ENCODE peak calls at places on chromosome 19, in eight cellular contexts. J is foreskin fibroblast, O is non-pigmented ciliary epithelial cell, M is WTC11, D is HEK293T, F is right atrium auricular region, H is AG08395, P is heart left ventricle. C is an unnamed sample.

GRCh38 chr19:33403221-33403972 is 29.9 kb downstream of the CEBPG start:
- DNase-seq in J (no peak), O (no peak), M (no peak), D (no peak), F (no peak), H (no peak), P (no peak), C (no peak)

GRCh38 chr19:38989066-38989605 is 13.6 kb upstream of the FBXO17 start:
- DNase-seq in J (no peak), O (no peak), M (peak), D (peak), F (no peak), H (peak), P (no peak), C (no peak)

GRCh38 chr19:12801466-12802266 is at the start of the genes PRDX2 and THSD8:
- DNase-seq in J (peak), O (no peak), M (peak), D (peak), F (no peak), H (peak), P (peak), C (peak)

GRCh38 chr19:39166571-39167391 is 30.0 kb upstream of the NCCRP1 start:
- DNase-seq in J (no peak), O (no peak), M (peak), D (no peak), F (peak), H (no peak), P (peak), C (no peak)

GRCh38 chr19:35555301-35556005 is 8.0 kb downstream of the ATP4A start:
- DNase-seq in J (no peak), O (no peak), M (peak), D (peak), F (no peak), H (peak), P (no peak), C (peak)

GRCh38 chr19:40474737-40475136 is 7.9 kb downstream of the SPTBN4 start:
- DNase-seq in J (no peak), O (no peak), M (no peak), D (no peak), F (no peak), H (no peak), P (no peak), C (no peak)

GRCh38 chr19:2332341-2333026 is 4.0 kb downstream of the SPPL2B start:
- DNase-seq in J (no peak), O (no peak), M (no peak), D (no peak), F (no peak), H (peak), P (no peak), C (no peak)

GRCh38 chr19:49767380-49767779 is 579 bp downstream of the AP2A1 start:
- DNase-seq in J (peak), O (no peak), M (no peak), D (no peak), F (no peak), H (peak), P (no peak), C (peak)

GRCh38 chr19:44677019-44677809 is 5.9 kb downstream of the CEACAM19 start:
- DNase-seq in J (peak), O (no peak), M (no peak), D (peak), F (no peak), H (peak), P (no peak), C (peak)

GRCh38 chr19:17292301-17293074 is 10.7 kb downstream of the ABHD8 start:
- DNase-seq in J (peak), O (no peak), M (peak), D (peak), F (peak), H (peak), P (peak), C (peak)

GRCh38 chr19:16588089-16588823 is 16.0 kb upstream of the SLC35E1 start:
- DNase-seq in J (no peak), O (no peak), M (no peak), D (no peak), F (no peak), H (no peak), P (no peak), C (peak)

GRCh38 chr19:11446652-11447301 is 11.3 kb downstream of the PRKCSH start:
- DNase-seq in J (no peak), O (no peak), M (peak), D (peak), F (no peak), H (peak), P (peak), C (peak)

GRCh38 chr19:13396256-13397080 is 109.8 kb downstream of the CACNA1A start:
- DNase-seq in J (peak), O (no peak), M (peak), D (peak), F (no peak), H (peak), P (no peak), C (peak)

GRCh38 chr19:56566904-56567273 is 379 bp upstream of the ZNF470 start:
- DNase-seq in J (peak), O (peak), M (peak), D (peak), F (peak), H (peak), P (peak), C (no peak)

GRCh38 chr19:18086590-18087138 is at the start of gene IL12RB1:
- DNase-seq in J (no peak), O (no peak), M (no peak), D (no peak), F (no peak), H (no peak), P (no peak), C (no peak)

GRCh38 chr19:45863840-45864628 is at the start of gene FOXA3:
- DNase-seq in J (peak), O (no peak), M (peak), D (peak), F (no peak), H (peak), P (peak), C (peak)

GRCh38 chr19:41792513-41793413 is 3.6 kb upstream of the CEACAM3 start:
- DNase-seq in J (peak), O (no peak), M (peak), D (peak), F (no peak), H (peak), P (peak), C (peak)

GRCh38 chr19:43078311-43078710 is 4.2 kb downstream of the PSG2 start:
- DNase-seq in J (peak), O (peak), M (no peak), D (no peak), F (no peak), H (peak), P (no peak), C (no peak)

GRCh38 chr19:38736413-38737280 is 7.6 kb downstream of the CAPN12 start:
- DNase-seq in J (peak), O (no peak), M (peak), D (peak), F (no peak), H (peak), P (peak), C (no peak)

GRCh38 chr19:42091300-42092266 is 15.6 kb downstream of the ZNF574 start:
- DNase-seq in J (peak), O (no peak), M (no peak), D (no peak), F (no peak), H (peak), P (no peak), C (no peak)

GRCh38 chr19:2680808-2681207 is 21.7 kb downstream of the GNG7 start:
- DNase-seq in J (no peak), O (no peak), M (no peak), D (no peak), F (no peak), H (no peak), P (no peak), C (no peak)

GRCh38 chr19:52114691-52115090 is 19.1 kb upstream of the ZNF841 start:
- DNase-seq in J (no peak), O (no peak), M (no peak), D (no peak), F (no peak), H (no peak), P (no peak), C (no peak)

GRCh38 chr19:8161135-8161646 is 11.8 kb upstream of the FBN3 start:
- DNase-seq in J (no peak), O (no peak), M (peak), D (peak), F (no peak), H (no peak), P (no peak), C (peak)

GRCh38 chr19:52935434-52935833 is 12.2 kb upstream of the ZNF888 start:
- DNase-seq in J (no peak), O (peak), M (no peak), D (no peak), F (no peak), H (no peak), P (no peak), C (no peak)

GRCh38 chr19:14107581-14108461 is 9.7 kb downstream of the PRKACA start:
- DNase-seq in J (no peak), O (no peak), M (no peak), D (no peak), F (no peak), H (no peak), P (peak), C (no peak)

GRCh38 chr19:44476559-44477408 is 23.5 kb downstream of the ZNF180 start:
- DNase-seq in J (no peak), O (no peak), M (no peak), D (no peak), F (no peak), H (no peak), P (no peak), C (peak)

GRCh38 chr19:4051175-4052101 is 15.3 kb downstream of the ZBTB7A start:
- DNase-seq in J (no peak), O (no peak), M (no peak), D (no peak), F (no peak), H (peak), P (no peak), C (no peak)

GRCh38 chr19:46719629-46720515 is 3.0 kb upstream of the PRKD2 start:
- DNase-seq in J (no peak), O (no peak), M (no peak), D (no peak), F (no peak), H (no peak), P (no peak), C (no peak)

GRCh38 chr19:14408641-14409120 is 10.5 kb downstream of the DDX39A start:
- DNase-seq in J (no peak), O (no peak), M (no peak), D (no peak), F (no peak), H (no peak), P (no peak), C (no peak)

GRCh38 chr19:2536461-2536860 is 60.5 kb downstream of the GADD45B start:
- DNase-seq in J (no peak), O (no peak), M (no peak), D (no peak), F (no peak), H (no peak), P (no peak), C (no peak)

GRCh38 chr19:48970923-48971395 is 5.8 kb downstream of the FTL start:
- DNase-seq in J (peak), O (no peak), M (peak), D (peak), F (peak), H (peak), P (peak), C (peak)

GRCh38 chr19:44788971-44789370 is 11.3 kb downstream of the CBLC start:
- DNase-seq in J (no peak), O (no peak), M (no peak), D (no peak), F (no peak), H (no peak), P (no peak), C (no peak)

GRCh38 chr19:28377077-28377476 is 835.9 kb downstream of the UQCRFS1 start:
- DNase-seq in J (no peak), O (no peak), M (no peak), D (no peak), F (no peak), H (no peak), P (no peak), C (peak)

GRCh38 chr19:48569814-48570213 is 17.8 kb downstream of the SULT2B1 start:
- DNase-seq in J (no peak), O (no peak), M (no peak), D (no peak), F (no peak), H (no peak), P (no peak), C (no peak)

GRCh38 chr19:56748443-56748842 is 76.9 kb upstream of the ZNF835 start:
- DNase-seq in J (no peak), O (no peak), M (no peak), D (no peak), F (no peak), H (no peak), P (no peak), C (peak)

GRCh38 chr19:42301646-42302204 is at the start of gene PRR19:
- DNase-seq in J (no peak), O (no peak), M (no peak), D (no peak), F (no peak), H (no peak), P (no peak), C (peak)

GRCh38 chr19:15357906-15358305 is 21.7 kb downstream of the AKAP8 start:
- DNase-seq in J (no peak), O (no peak), M (no peak), D (no peak), F (no peak), H (no peak), P (no peak), C (no peak)

C was measured in KBM-7.